ENCODE peak calls at places on chromosomes 16 and 17, in six cellular contexts. One of them, this sample, is unnamed.

GRCh38 chr16:9092282-9092962 is 978 bp downstream of the HAPSTR1 start:
- DNase-seq in mesendoderm: peak; percentile 34
- DNase-seq in IMR-90: no peak
- DNase-seq in H1: peak; percentile 75
- DNase-seq in neuronal stem cell: peak; percentile 41
- DNase-seq in mesenchymal stem cell: peak; percentile 40
- DNase-seq in this sample: peak; percentile 37

GRCh38 chr17:7556627-7557026 is 1.9 kb upstream of the TNFSF13 start:
- DNase-seq in neuronal stem cell: no peak
- DNase-seq in H1: no peak
- DNase-seq in mesendoderm: no peak
- DNase-seq in IMR-90: no peak
- DNase-seq in mesenchymal stem cell: no peak
- DNase-seq in this sample: no peak

GRCh38 chr17:13024033-13024432 is 6.2 kb upstream of the ELAC2 start:
- DNase-seq in mesenchymal stem cell: no peak
- DNase-seq in H1: no peak
- DNase-seq in mesendoderm: no peak
- DNase-seq in IMR-90: no peak
- DNase-seq in neuronal stem cell: no peak
- DNase-seq in this sample: no peak

GRCh38 chr17:32382526-32383223 is 32.7 kb downstream of the ZNF207 start:
- DNase-seq in mesendoderm: no peak
- DNase-seq in IMR-90: no peak
- DNase-seq in neuronal stem cell: no peak
- DNase-seq in mesenchymal stem cell: no peak
- DNase-seq in H1: no peak
- DNase-seq in this sample: no peak

GRCh38 chr17:74272731-74273201 is 1.3 kb upstream of the DNAI2 start:
- DNase-seq in mesenchymal stem cell: no peak
- DNase-seq in neuronal stem cell: peak; percentile 56
- DNase-seq in IMR-90: no peak
- DNase-seq in mesendoderm: no peak
- DNase-seq in H1: no peak
- DNase-seq in this sample: no peak

GRCh38 chr16:86100205-86101134 is 201.5 kb downstream of the IRF8 start:
- DNase-seq in neuronal stem cell: no peak
- DNase-seq in mesendoderm: peak; percentile 33
- DNase-seq in H1: no peak
- DNase-seq in mesenchymal stem cell: peak; percentile 73
- DNase-seq in IMR-90: peak; percentile 78
- DNase-seq in this sample: no peak

GRCh38 chr17:61009619-61010018 is 332.0 kb downstream of the BCAS3 start:
- DNase-seq in IMR-90: peak; percentile 42
- DNase-seq in mesendoderm: no peak
- DNase-seq in mesenchymal stem cell: peak; percentile 16
- DNase-seq in neuronal stem cell: no peak
- DNase-seq in H1: no peak
- DNase-seq in this sample: no peak

GRCh38 chr17:16304832-16305231 is 48.4 kb downstream of the CENPV start:
- DNase-seq in IMR-90: peak; percentile 56
- DNase-seq in mesendoderm: peak; percentile 75
- DNase-seq in H1: no peak
- DNase-seq in mesenchymal stem cell: peak; percentile 69
- DNase-seq in neuronal stem cell: no peak
- DNase-seq in this sample: no peak

GRCh38 chr17:55237268-55237667 is 27.5 kb upstream of the HLF start:
- DNase-seq in neuronal stem cell: no peak
- DNase-seq in H1: no peak
- DNase-seq in IMR-90: no peak
- DNase-seq in mesenchymal stem cell: no peak
- DNase-seq in mesendoderm: no peak
- DNase-seq in this sample: no peak

GRCh38 chr17:5838661-5839300 is 231.4 kb upstream of the WSCD1 start:
- DNase-seq in neuronal stem cell: no peak
- DNase-seq in H1: no peak
- DNase-seq in mesenchymal stem cell: no peak
- DNase-seq in mesendoderm: no peak
- DNase-seq in IMR-90: no peak
- DNase-seq in this sample: no peak

GRCh38 chr16:50841081-50841886 is 99.4 kb downstream of the CYLD start:
- DNase-seq in mesenchymal stem cell: no peak
- DNase-seq in H1: peak; percentile 24
- DNase-seq in mesendoderm: peak; percentile 67
- DNase-seq in neuronal stem cell: no peak
- DNase-seq in IMR-90: no peak
- DNase-seq in this sample: peak; percentile 1

GRCh38 chr17:82600731-82601446 is 47.4 kb downstream of the WDR45B start:
- DNase-seq in neuronal stem cell: no peak
- DNase-seq in H1: no peak
- DNase-seq in IMR-90: no peak
- DNase-seq in mesendoderm: no peak
- DNase-seq in mesenchymal stem cell: no peak
- DNase-seq in this sample: no peak

GRCh38 chr17:72392056-72393010 is 271.5 kb downstream of the SOX9 start:
- DNase-seq in mesenchymal stem cell: peak; percentile 93
- DNase-seq in IMR-90: peak; percentile 95
- DNase-seq in mesendoderm: no peak
- DNase-seq in H1: no peak
- DNase-seq in neuronal stem cell: no peak
- DNase-seq in this sample: no peak

GRCh38 chr17:51057534-51057933 is 63.1 kb downstream of the SPAG9 start:
- DNase-seq in mesendoderm: no peak
- DNase-seq in neuronal stem cell: no peak
- DNase-seq in IMR-90: no peak
- DNase-seq in mesenchymal stem cell: no peak
- DNase-seq in H1: no peak
- DNase-seq in this sample: no peak

GRCh38 chr17:51371732-51372151 is 111.4 kb downstream of the UTP18 start:
- DNase-seq in IMR-90: peak; percentile 50
- DNase-seq in H1: peak; percentile 58
- DNase-seq in mesenchymal stem cell: peak; percentile 18
- DNase-seq in mesendoderm: peak; percentile 93
- DNase-seq in neuronal stem cell: peak; percentile 71
- DNase-seq in this sample: peak; percentile 12

GRCh38 chr17:62823111-62823895 is 15.2 kb upstream of the MARCHF10 start:
- DNase-seq in H1: no peak
- DNase-seq in neuronal stem cell: no peak
- DNase-seq in mesenchymal stem cell: no peak
- DNase-seq in IMR-90: no peak
- DNase-seq in mesendoderm: no peak
- DNase-seq in this sample: no peak

GRCh38 chr16:89574681-89575246 is 794 bp upstream of the CPNE7 start:
- DNase-seq in IMR-90: peak; percentile 61
- DNase-seq in neuronal stem cell: no peak
- DNase-seq in H1: peak; percentile 92
- DNase-seq in mesenchymal stem cell: peak; percentile 80
- DNase-seq in mesendoderm: peak; percentile 90
- DNase-seq in this sample: peak; percentile 62

GRCh38 chr17:65627892-65628622 is 66.6 kb upstream of the AXIN2 start:
- DNase-seq in neuronal stem cell: no peak
- DNase-seq in mesendoderm: no peak
- DNase-seq in mesenchymal stem cell: peak; percentile 87
- DNase-seq in H1: no peak
- DNase-seq in IMR-90: peak; percentile 92
- DNase-seq in this sample: peak; percentile 4

GRCh38 chr16:15856901-15857778 is at the start of gene MYH11:
- DNase-seq in mesendoderm: peak; percentile 53
- DNase-seq in mesenchymal stem cell: peak; percentile 13
- DNase-seq in IMR-90: no peak
- DNase-seq in neuronal stem cell: peak; percentile 29
- DNase-seq in H1: peak; percentile 72
- DNase-seq in this sample: no peak

GRCh38 chr16:22195445-22195694 is 10.7 kb upstream of the EEF2K start:
- DNase-seq in mesendoderm: no peak
- DNase-seq in neuronal stem cell: no peak
- DNase-seq in mesenchymal stem cell: no peak
- DNase-seq in H1: no peak
- DNase-seq in IMR-90: no peak
- DNase-seq in this sample: no peak

GRCh38 chr17:50721194-50722010 is 2.0 kb downstream of the LUC7L3 start:
- DNase-seq in H1: no peak
- DNase-seq in mesenchymal stem cell: peak; percentile 25
- DNase-seq in IMR-90: no peak
- DNase-seq in neuronal stem cell: no peak
- DNase-seq in mesendoderm: no peak
- DNase-seq in this sample: no peak

GRCh38 chr16:48386559-48387312 is 1.5 kb upstream of the SIAH1 start:
- DNase-seq in mesenchymal stem cell: no peak
- DNase-seq in IMR-90: no peak
- DNase-seq in neuronal stem cell: no peak
- DNase-seq in mesendoderm: no peak
- DNase-seq in H1: no peak
- DNase-seq in this sample: no peak

GRCh38 chr16:287298-287811 is 4.4 kb downstream of the PDIA2 start:
- DNase-seq in neuronal stem cell: no peak
- DNase-seq in H1: no peak
- DNase-seq in mesenchymal stem cell: no peak
- DNase-seq in mesendoderm: no peak
- DNase-seq in IMR-90: no peak
- DNase-seq in this sample: peak; percentile 27

GRCh38 chr17:58577696-58578095 is 63.3 kb upstream of the MTMR4 start:
- DNase-seq in H1: peak; percentile 67
- DNase-seq in neuronal stem cell: peak; percentile 50
- DNase-seq in mesendoderm: peak; percentile 57
- DNase-seq in IMR-90: peak; percentile 36
- DNase-seq in mesenchymal stem cell: peak; percentile 53
- DNase-seq in this sample: peak; percentile 81

GRCh38 chr17:75668489-75668888 is 1.4 kb downstream of the SAP30BP start:
- DNase-seq in IMR-90: no peak
- DNase-seq in H1: no peak
- DNase-seq in neuronal stem cell: no peak
- DNase-seq in mesenchymal stem cell: no peak
- DNase-seq in mesendoderm: no peak
- DNase-seq in this sample: no peak
- H3K4me3 ChIP-seq in IMR-90: peak overlapping the region; percentile 79
- H3K4me3 ChIP-seq in H1: no peak overlapping the region
- H3K4me3 ChIP-seq in neuronal stem cell: peak overlapping the region; percentile 93
- H3K4me3 ChIP-seq in mesenchymal stem cell: no peak overlapping the region
- H3K4me3 ChIP-seq in mesendoderm: no peak overlapping the region
- H3K4me3 ChIP-seq in this sample: no peak overlapping the region

GRCh38 chr16:27316038-27316680 is 2.4 kb downstream of the IL4R start:
- DNase-seq in IMR-90: no peak
- DNase-seq in H1: no peak
- DNase-seq in mesenchymal stem cell: no peak
- DNase-seq in mesendoderm: no peak
- DNase-seq in neuronal stem cell: no peak
- DNase-seq in this sample: no peak

GRCh38 chr16:27317738-27318398 is 4.1 kb downstream of the IL4R start:
- DNase-seq in mesendoderm: no peak
- DNase-seq in neuronal stem cell: no peak
- DNase-seq in H1: no peak
- DNase-seq in IMR-90: no peak
- DNase-seq in mesenchymal stem cell: no peak
- DNase-seq in this sample: no peak

GRCh38 chr16:27318399-27319256 is 4.9 kb downstream of the IL4R start:
- DNase-seq in mesendoderm: peak; percentile 36
- DNase-seq in H1: no peak
- DNase-seq in IMR-90: peak; percentile 48
- DNase-seq in neuronal stem cell: no peak
- DNase-seq in mesenchymal stem cell: peak; percentile 89
- DNase-seq in this sample: peak; percentile 54

GRCh38 chr16:27315333-27316037 is 1.7 kb downstream of the IL4R start:
- DNase-seq in H1: peak; percentile 60
- DNase-seq in mesendoderm: peak; percentile 56
- DNase-seq in mesenchymal stem cell: peak; percentile 76
- DNase-seq in IMR-90: peak; percentile 65
- DNase-seq in neuronal stem cell: no peak
- DNase-seq in this sample: peak; percentile 86

GRCh38 chr16:27317320-27317719 is 3.5 kb downstream of the IL4R start:
- DNase-seq in neuronal stem cell: no peak
- DNase-seq in IMR-90: no peak
- DNase-seq in mesenchymal stem cell: no peak
- DNase-seq in H1: no peak
- DNase-seq in mesendoderm: no peak
- DNase-seq in this sample: no peak
- H3K27ac ChIP-seq in neuronal stem cell: no peak overlapping the region
- H3K27ac ChIP-seq in IMR-90: peak overlapping the region; percentile 71
- H3K27ac ChIP-seq in mesenchymal stem cell: peak overlapping the region; percentile 25
- H3K27ac ChIP-seq in H1: no peak overlapping the region
- H3K27ac ChIP-seq in mesendoderm: no peak overlapping the region
- H3K27ac ChIP-seq in this sample: no peak overlapping the region

DNA sequence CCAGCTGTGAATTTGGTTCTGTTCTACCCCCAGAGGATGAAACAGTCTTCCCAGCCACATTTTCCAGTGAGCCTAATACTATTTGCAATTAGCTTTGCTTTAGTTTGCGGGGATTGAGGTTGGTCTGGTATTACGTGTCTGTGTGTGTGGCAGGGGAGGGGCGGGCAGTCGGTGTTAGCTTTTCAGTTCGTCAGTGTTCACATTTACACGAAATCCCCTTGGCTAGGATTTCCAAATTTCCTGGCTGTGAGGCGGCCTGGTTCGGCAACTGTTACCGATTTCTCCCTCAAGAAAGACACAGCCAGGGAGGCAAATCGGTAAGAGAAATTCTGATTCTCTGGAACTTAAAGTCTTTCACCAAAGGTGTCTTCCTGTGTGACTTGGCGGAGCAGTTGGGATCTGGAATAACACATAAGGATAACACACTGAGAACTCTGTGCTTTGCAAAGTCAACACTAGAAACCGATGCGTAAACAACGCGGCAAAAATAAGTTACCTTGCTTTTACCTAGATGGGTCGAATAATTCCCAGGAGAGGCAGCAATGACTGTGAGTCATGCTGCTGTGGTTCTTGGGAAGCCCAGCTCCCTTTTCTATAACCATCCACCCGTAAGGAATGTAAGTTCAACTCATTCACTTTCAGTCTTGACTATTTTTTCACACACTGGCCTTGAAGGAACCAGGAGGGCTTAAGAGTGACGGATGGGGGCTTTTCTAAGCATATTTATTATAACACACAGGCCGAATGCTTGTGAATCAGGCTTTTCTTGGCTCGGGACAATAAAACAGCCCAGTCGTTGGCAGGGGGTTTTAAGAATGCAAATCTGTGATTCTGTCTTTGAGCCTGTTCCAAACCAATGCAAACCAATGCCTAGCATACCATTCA is 24.3 kb downstream of the GPRC5B start:
- DNase-seq in H1: no peak
- DNase-seq in mesenchymal stem cell: peak; percentile 75
- DNase-seq in neuronal stem cell: no peak
- DNase-seq in IMR-90: peak; percentile 81
- DNase-seq in mesendoderm: peak; percentile 80
- DNase-seq in this sample: no peak
- H2BK5ac ChIP-seq in H1: peak overlapping the region; percentile 94
- H2BK5ac ChIP-seq in mesenchymal stem cell: no peak overlapping the region
- H2BK5ac ChIP-seq in neuronal stem cell: no peak overlapping the region
- H2BK5ac ChIP-seq in IMR-90: no peak overlapping the region
- H2BK5ac ChIP-seq in mesendoderm: peak overlapping the region; percentile 33
- H2BK5ac ChIP-seq in this sample: no peak overlapping the region

DNA sequence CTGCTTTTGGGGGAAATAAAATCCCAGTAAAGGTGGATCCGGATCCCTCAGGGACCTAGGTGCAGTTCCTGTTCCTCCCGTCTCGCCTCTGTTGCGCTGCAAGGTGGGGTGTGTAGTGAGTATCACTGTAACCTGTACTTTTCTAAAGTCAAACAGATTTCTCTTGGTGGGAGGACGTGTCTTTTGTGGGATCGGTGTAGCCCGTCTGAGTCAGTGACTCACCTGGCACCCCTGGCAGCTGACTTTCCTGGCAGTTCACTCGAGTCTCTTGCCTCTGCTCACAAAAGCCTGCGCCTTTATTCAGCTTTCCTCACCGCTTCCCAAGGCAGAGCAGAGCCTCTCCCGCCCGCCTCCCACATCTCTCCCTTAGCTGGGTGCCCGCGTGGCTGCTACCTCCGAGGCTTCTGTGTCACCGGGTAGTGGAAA is 85.7 kb downstream of the CMIP start:
- DNase-seq in mesenchymal stem cell: no peak
- DNase-seq in H1: no peak
- DNase-seq in IMR-90: no peak
- DNase-seq in mesendoderm: no peak
- DNase-seq in neuronal stem cell: no peak
- DNase-seq in this sample: peak; percentile 66
- H3K4me3 ChIP-seq in mesenchymal stem cell: no peak overlapping the region
- H3K4me3 ChIP-seq in H1: no peak overlapping the region
- H3K4me3 ChIP-seq in IMR-90: no peak overlapping the region
- H3K4me3 ChIP-seq in mesendoderm: no peak overlapping the region
- H3K4me3 ChIP-seq in neuronal stem cell: no peak overlapping the region
- H3K4me3 ChIP-seq in this sample: no peak overlapping the region